ENCODE peak calls at places on chromosomes 4 and X, in five cellular contexts. P is neural progenitor cell; R is stomach; K is CD8-positive, alpha-beta memory T cell; N is lower lobe of right lung. J is an unnamed sample. For H3K36me3, the result is how much of the 10 kb centered on the place peaks cover.

GRCh38 chr4:109296545-109296944 is 5.9 kb downstream of the COL25A1 start:
- DNase-seq in R (no peak), K (no peak), N (no peak), P (no peak), J (no peak)

GRCh38 chrX:10350991-10351390 is 194.2 kb downstream of the CLCN4 start:
- DNase-seq in N (no peak), P (no peak), R (no peak), K (no peak), J (no peak)

GRCh38 chrX:56068274-56068758 is 163.8 kb upstream of the KLF8 start:
- DNase-seq in K (no peak), P (no peak), N (no peak), R (no peak), J (peak)

GRCh38 chr4:170089743-170090666 is at the start of gene AADAT:
- DNase-seq in R (peak), K (no peak), N (peak), P (peak), J (no peak)

GRCh38 chrX:70720721-70721120 is 187.8 kb downstream of the TEX11 start:
- DNase-seq in N (no peak), P (no peak), R (no peak), K (no peak), J (no peak)

GRCh38 chr4:126991965-126992364 is 640.8 kb upstream of the INTU start:
- DNase-seq in R (no peak), N (no peak), K (no peak), P (no peak), J (no peak)

GRCh38 chr4:152459326-152459725 is 76.6 kb downstream of the FBXW7 start:
- DNase-seq in P (no peak), R (no peak), K (no peak), N (no peak), J (no peak)

GRCh38 chrX:140817943-140818342 is 108.4 kb downstream of the LINC00632 start:
- DNase-seq in K (no peak), R (no peak), N (no peak), P (peak), J (no peak)

GRCh38 chr4:124537971-124538370 is 174.6 kb downstream of the ANKRD50 start:
- DNase-seq in P (no peak), N (no peak), R (no peak), K (no peak), J (no peak)

GRCh38 chr4:31655328-31655727 is 935.2 kb downstream of the PCDH7 start:
- DNase-seq in R (no peak), N (no peak), P (no peak), K (no peak), J (no peak)

GRCh38 chrX:2498781-2499302 is 1.9 kb downstream of the DHRSX start:
- DNase-seq in P (peak), R (peak), N (no peak), K (no peak), J (no peak)

GRCh38 chr4:108649863-108650211 is 562 bp upstream of the OSTC start:
- DNase-seq in P (no peak), N (no peak), K (no peak), R (no peak), J (no peak)

GRCh38 chr4:108466936-108467902 is 153.2 kb upstream of the RPL34 start:
- DNase-seq in P (no peak), N (no peak), R (no peak), K (no peak), J (peak)

GRCh38 chrX:2629316-2630168 is 61.6 kb upstream of the CD99 start:
- DNase-seq in R (no peak), N (no peak), K (peak), P (no peak), J (no peak)

GRCh38 chrX:39955621-39956020 is 142.1 kb downstream of the BCOR start:
- DNase-seq in P (peak), K (no peak), R (no peak), N (no peak), J (no peak)

GRCh38 chr4:116499-116898 is 7.8 kb upstream of the ZNF718 start:
- DNase-seq in P (no peak), R (no peak), N (no peak), K (no peak), J (no peak)

GRCh38 chr4:112771-113170 is 11.5 kb upstream of the ZNF718 start:
- DNase-seq in N (no peak), R (no peak), K (no peak), P (no peak), J (no peak)

GRCh38 chr4:107444-108429 is 16.6 kb upstream of the ZNF718 start:
- DNase-seq in K (no peak), N (peak), P (no peak), R (no peak), J (no peak)

GRCh38 chr4:114151-114550 is 10.2 kb upstream of the ZNF718 start:
- DNase-seq in P (no peak), K (no peak), N (no peak), R (no peak), J (no peak)

GRCh38 chr4:113732-114131 is 10.6 kb upstream of the ZNF718 start:
- DNase-seq in P (no peak), R (no peak), N (no peak), K (no peak), J (no peak)
- H3K27ac ChIP-seq in P (no peak), R (no peak), N (no peak), K (no peak), J (no peak)

GRCh38 chrX:153336128-153336894 is 2.4 kb downstream of the ZNF275 start:
- DNase-seq in P (no peak), N (no peak), K (no peak), R (no peak), J (no peak)
- H3K4me3 ChIP-seq in P (no peak), N (no peak), K (no peak), R (no peak), J (no peak)

GRCh38 chrX:13750204-13750603 is 15.7 kb downstream of the OFD1 start:
- DNase-seq in R (no peak), N (no peak), P (peak), K (no peak), J (peak)
- H3K36me3 ChIP-seq in R (half or more), N (under half), P (under half), K (under half), J (under half)

GRCh38 chr4:186271279-186271678 is 5.3 kb downstream of the F11 start:
- DNase-seq in P (no peak), N (no peak), K (no peak), R (no peak), J (no peak)

GRCh38 chr4:186272699-186273370 is 6.8 kb downstream of the F11 start:
- DNase-seq in R (no peak), N (no peak), P (no peak), K (no peak), J (no peak)

GRCh38 chr4:186265683-186266648 is at the start of gene F11:
- DNase-seq in P (no peak), N (no peak), R (no peak), K (no peak), J (no peak)

GRCh38 chr4:186264660-186265059 is 1.3 kb upstream of the F11 start:
- DNase-seq in R (no peak), P (no peak), K (no peak), N (no peak), J (no peak)

DNA sequence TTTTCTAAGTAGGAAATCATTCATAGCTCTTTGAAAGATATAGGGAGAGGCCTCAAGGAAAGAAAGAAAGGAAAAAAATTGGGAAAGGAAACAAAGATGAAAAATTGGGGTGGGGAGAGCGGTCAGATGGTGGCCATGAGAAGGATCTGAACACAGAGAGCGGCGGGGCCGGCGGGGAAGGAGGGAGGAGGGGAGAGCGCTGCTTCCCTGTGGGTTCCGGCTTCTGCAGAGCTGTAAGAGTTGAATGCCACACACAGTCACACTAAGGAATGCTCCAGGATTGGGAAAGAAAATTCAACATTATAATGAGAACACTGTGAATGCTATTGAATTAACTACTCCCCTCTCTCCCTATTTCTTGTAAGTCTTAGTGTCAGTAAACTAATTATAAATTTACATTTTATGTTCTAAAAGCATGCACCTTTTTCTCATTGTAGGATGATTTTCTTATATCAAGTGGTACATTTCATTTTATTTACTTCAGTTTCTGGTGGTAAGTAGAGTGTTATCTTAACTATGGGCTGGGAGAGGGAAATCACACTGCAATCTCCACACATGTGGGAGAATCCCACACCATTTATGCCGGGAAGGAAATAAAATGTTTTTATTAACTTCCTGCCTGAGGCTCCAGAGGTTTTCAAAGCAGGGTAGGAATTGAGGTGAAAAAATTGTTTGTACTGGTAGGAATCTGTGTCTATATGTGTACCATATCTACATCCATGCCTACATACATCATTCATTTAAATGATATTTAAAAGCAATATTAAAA is 894 bp downstream of the F11 start:
- DNase-seq in N (peak), R (no peak), P (peak), K (no peak), J (no peak)
- H3K27ac ChIP-seq in N (peak), R (no peak), P (no peak), K (no peak), J (no peak)

GRCh38 chr4:89308161-89308500 is 531 bp upstream of the GPRIN3 start:
- DNase-seq in K (no peak), R (no peak), N (no peak), P (no peak), J (peak)
- H3K4me3 ChIP-seq in K (peak), R (peak), N (peak), P (peak), J (peak)

GRCh38 chr4:1836650-1837049 is 19.3 kb downstream of the LETM1 start:
- DNase-seq in N (no peak), R (no peak), K (no peak), P (no peak), J (no peak)

GRCh38 chr4:1837069-1837468 is 18.9 kb downstream of the LETM1 start:
- DNase-seq in N (no peak), R (no peak), P (no peak), K (no peak), J (no peak)

GRCh38 chr4:1832690-1833089 is 23.3 kb downstream of the LETM1 start:
- DNase-seq in R (no peak), K (no peak), N (no peak), P (no peak), J (no peak)

GRCh38 chr4:1833307-1834046 is 22.5 kb downstream of the LETM1 start:
- DNase-seq in N (no peak), R (no peak), K (no peak), P (no peak), J (no peak)

GRCh38 chr4:1834047-1834769 is 21.7 kb downstream of the LETM1 start:
- DNase-seq in K (no peak), P (no peak), N (no peak), R (no peak), J (no peak)
- H3K36me3 ChIP-seq in K (under half), P (under half), N (half or more), R (half or more), J (under half)

DNA sequence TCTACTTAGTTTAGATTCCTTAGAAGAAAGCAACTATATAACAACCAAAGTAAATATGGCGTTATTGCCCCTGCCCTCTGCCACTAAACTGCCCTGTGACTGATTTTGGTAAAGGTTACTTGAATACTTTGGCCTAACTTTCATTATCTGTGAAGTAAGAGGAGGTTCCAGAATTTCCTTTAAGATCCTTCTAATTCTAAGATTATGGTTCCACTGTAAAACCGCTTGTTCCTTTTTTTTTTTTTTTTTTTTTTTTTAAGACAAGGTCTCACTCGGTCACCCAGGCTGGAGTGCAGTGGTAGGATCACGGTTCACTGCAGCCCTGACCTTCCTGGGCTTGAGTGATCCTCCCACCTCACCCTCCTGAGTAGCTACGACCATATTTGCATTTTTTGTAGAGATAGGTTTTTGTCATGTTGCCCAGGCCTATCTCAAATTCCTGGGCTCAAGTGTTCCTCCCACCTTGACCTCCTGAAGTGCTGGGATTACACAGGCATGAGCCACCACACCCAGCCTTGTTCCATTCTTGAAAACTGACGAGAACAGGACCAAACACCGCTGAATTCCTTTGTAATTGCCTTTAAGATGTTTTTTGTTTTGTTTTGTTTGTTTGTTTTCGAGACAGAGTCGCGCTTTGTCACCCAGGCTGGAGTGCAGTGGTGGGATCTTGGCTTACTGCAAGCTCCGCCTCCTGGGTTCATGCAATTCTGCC is 7.0 kb downstream of the PDS5A start:
- DNase-seq in K (no peak), N (peak), R (no peak), P (peak), J (no peak)
- H3K27ac ChIP-seq in K (no peak), N (peak), R (peak), P (no peak), J (no peak)

DNA sequence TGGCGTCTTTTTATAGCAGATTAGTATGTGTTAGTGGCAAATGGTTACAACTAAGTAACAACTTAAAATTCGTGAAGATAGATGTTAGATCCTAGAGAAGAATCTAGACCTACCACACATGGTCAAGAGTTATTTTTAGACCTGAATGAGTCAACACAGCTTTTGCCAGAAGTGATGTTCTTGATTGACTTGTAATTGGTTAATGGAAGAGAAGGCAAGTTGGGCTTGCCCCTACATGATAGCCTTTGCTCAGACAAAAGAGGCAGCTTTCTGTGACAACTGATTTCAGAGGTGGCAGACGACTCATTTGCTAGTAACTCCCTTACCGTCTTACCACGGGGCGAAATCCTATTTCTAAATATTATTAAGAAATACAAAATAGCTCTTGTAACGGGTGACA is 4.9 kb downstream of the CPE start:
- DNase-seq in R (no peak), K (no peak), N (no peak), P (peak), J (no peak)
- H3K4me3 ChIP-seq in R (no peak), K (no peak), N (no peak), P (no peak), J (no peak)

GRCh38 chr4:15682340-15682725 is 706 bp downstream of the FAM200B start:
- DNase-seq in N (no peak), R (no peak), P (no peak), K (no peak), J (no peak)

GRCh38 chr4:15681372-15682339 is at the start of gene FAM200B:
- DNase-seq in R (peak), N (peak), P (peak), K (peak), J (peak)

GRCh38 chr4:15677507-15677988 is 4.1 kb upstream of the FAM200B start:
- DNase-seq in R (peak), K (no peak), P (no peak), N (no peak), J (no peak)

GRCh38 chr4:15682790-15683495 is 1.3 kb downstream of the FAM200B start:
- DNase-seq in R (no peak), N (no peak), K (no peak), P (no peak), J (no peak)

GRCh38 chr4:15681067-15681371 is 608 bp upstream of the FAM200B start:
- DNase-seq in K (no peak), R (no peak), N (no peak), P (no peak), J (no peak)
- H3K36me3 ChIP-seq in K (under half), R (under half), N (under half), P (under half), J (under half)

DNA sequence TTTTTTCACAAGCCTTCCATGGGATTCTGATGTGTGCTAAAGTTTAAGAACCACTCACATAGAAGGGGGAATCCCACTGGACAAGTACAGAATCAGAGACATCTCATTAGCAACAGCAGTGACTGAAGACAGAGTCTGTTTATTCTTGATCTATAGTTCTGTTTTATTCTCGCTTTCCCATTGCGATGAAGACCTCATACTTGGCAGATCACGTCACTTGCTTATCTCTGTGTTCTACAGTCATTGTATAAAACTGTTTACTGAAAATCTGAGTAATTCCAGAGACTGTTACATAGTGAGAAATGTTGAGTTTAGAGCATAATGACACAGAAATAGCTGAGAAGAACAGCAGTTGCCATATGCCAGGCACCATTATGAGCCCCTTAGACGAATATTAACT is 185.5 kb downstream of the PTTG2 start:
- DNase-seq in P (no peak), K (no peak), R (no peak), N (no peak), J (no peak)
- H3K27ac ChIP-seq in P (no peak), K (no peak), R (peak), N (no peak), J (no peak)

J was measured in naive thymus-derived CD4-positive, alpha-beta T cell.